ENCODE peak calls at places on chromosomes 12 and 14, in four cellular contexts. A is mammary epithelial cell, B is mesendoderm, L is PC-9. N is an unnamed sample. For H3K79me2, the result is how much of the 10 kb centered on the place peaks cover.

GRCh38 chr14:75720828-75721227 is 59.8 kb downstream of the TTLL5 start:
- DNase-seq in A (peak), B (no peak), L (no peak), N (no peak)

GRCh38 chr12:27083861-27084271 is 1.5 kb upstream of the C12orf71 start:
- DNase-seq in A (peak), B (peak), L (no peak), N (no peak)

GRCh38 chr12:68001486-68002466 is 12.5 kb downstream of the IFNG-AS1 start:
- DNase-seq in A (no peak), B (peak), L (no peak), N (no peak)

GRCh38 chr12:22082190-22082701 is 36.2 kb downstream of the CMAS start:
- DNase-seq in A (no peak), B (no peak), L (no peak), N (no peak)

GRCh38 chr12:91633734-91634357 is 451.2 kb upstream of the DCN start:
- DNase-seq in A (no peak), B (no peak), L (no peak), N (no peak)

GRCh38 chr12:69553626-69554248 is 31.5 kb upstream of the CCT2 start:
- DNase-seq in A (peak), B (no peak), L (peak), N (no peak)

GRCh38 chr14:57871487-57872080 is 5.7 kb upstream of the SLC35F4 start:
- DNase-seq in A (peak), B (peak), L (no peak), N (peak)

GRCh38 chr12:79085106-79085682 is 220.6 kb downstream of the SYT1 start:
- DNase-seq in A (no peak), B (no peak), L (no peak), N (no peak)

GRCh38 chr14:26199599-26200370 is 398.0 kb downstream of the NOVA1 start:
- DNase-seq in A (no peak), B (peak), L (peak), N (peak)

GRCh38 chr14:104168603-104169002 is 30.2 kb downstream of the KIF26A start:
- DNase-seq in A (no peak), B (no peak), L (no peak), N (no peak)

GRCh38 chr12:65881348-65881961 is 57.2 kb downstream of the HMGA2 start:
- DNase-seq in A (no peak), B (peak), L (no peak), N (no peak)

DNA sequence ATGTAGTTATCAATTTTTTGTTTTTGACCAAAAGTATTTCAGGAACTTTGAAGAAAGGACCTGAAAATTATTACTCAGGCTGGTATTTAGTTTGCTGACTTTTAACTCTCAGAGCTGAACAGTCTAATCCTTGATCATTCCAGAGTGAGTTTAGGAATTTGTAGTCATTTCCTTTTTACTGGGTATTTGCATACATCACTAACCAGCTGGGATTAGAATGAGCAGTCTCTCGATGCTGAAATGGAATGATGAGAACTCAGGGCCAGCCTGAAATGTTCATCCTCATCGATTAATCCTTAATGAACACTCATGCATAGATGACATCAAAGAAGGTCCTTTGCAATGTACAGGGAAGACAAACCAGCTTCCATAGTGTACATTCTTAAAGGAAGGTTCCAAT is 14.8 kb downstream of the FBXL14 start:
- DNase-seq in A (no peak), B (no peak), L (no peak), N (no peak)
- H3K79me2 ChIP-seq in A (under half), B (under half), L (under half), N (under half)

DNA sequence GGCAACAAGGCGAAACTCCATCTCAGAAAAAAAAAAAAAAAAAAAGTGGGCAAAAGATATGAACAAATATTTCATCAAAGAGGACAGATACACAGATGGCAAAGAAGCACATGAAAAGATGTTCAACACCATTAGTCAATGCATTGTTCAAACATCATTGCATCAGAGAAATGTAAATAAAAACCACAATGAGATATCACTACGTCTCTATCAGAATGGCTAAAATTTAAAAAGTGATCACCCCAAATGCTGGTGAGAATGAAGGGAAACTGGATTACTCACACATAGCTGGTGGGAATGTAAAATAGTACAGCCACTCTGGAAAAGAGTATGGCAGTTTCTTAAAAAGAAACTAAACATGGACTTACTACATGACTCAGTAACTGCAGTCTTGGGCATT is 3.7 kb downstream of the L2HGDH start:
- DNase-seq in A (no peak), B (no peak), L (no peak), N (no peak)
- H3K79me2 ChIP-seq in A (half or more), B (under half), L (half or more), N (half or more)

GRCh38 chr14:91862417-91862816 is 4.9 kb downstream of the TC2N start:
- DNase-seq in A (no peak), B (peak), L (no peak), N (no peak)

GRCh38 chr14:91854327-91854934 is 12.9 kb downstream of the TC2N start:
- DNase-seq in A (no peak), B (peak), L (no peak), N (no peak)

GRCh38 chr14:91861091-91861490 is 6.2 kb downstream of the TC2N start:
- DNase-seq in A (no peak), B (no peak), L (no peak), N (no peak)

GRCh38 chr14:91858536-91859275 is 8.6 kb downstream of the TC2N start:
- DNase-seq in A (no peak), B (peak), L (peak), N (no peak)

GRCh38 chr14:91860238-91860637 is 7.1 kb downstream of the TC2N start:
- DNase-seq in A (no peak), B (no peak), L (no peak), N (no peak)
- H3K79me2 ChIP-seq in A (under half), B (under half), L (under half), N (under half)

GRCh38 chr12:132514838-132515237 is 24.9 kb downstream of the FBRSL1 start:
- DNase-seq in A (no peak), B (peak), L (no peak), N (no peak)
- H3K79me2 ChIP-seq in A (under half), B (under half), L (under half), N (under half)

GRCh38 chr12:116153983-116154382 is 123.5 kb downstream of the MED13L start:
- DNase-seq in A (no peak), B (no peak), L (no peak), N (no peak)
- H3K79me2 ChIP-seq in A (half or more), B (half or more), L (half or more), N (half or more)

GRCh38 chr14:22479781-22480464 is 109.1 kb downstream of the DAD1 start:
- DNase-seq in A (no peak), B (no peak), L (no peak), N (no peak)
- H3K79me2 ChIP-seq in A (under half), B (under half), L (under half), N (under half)

N was measured in DND-41.